ENCODE peak calls at places on chromosomes 12 and 14, in nine cellular contexts. Q, Y, M, K, J, L, H, Z and V are unnamed samples.

GRCh38 chr14:70642313-70643235 is 858 bp downstream of the TTC9 start:
- DNase-seq in Q (no peak), Y (peak), M (no peak), K (peak), J (peak), L (no peak), H (no peak), Z (no peak), V (no peak)

GRCh38 chr14:69612759-69613145 is 1.4 kb downstream of the SUSD6 start:
- DNase-seq in Q (no peak), Y (no peak), M (no peak), K (peak), J (no peak), L (no peak), H (peak), Z (peak), V (no peak)

GRCh38 chr12:19030180-19030579 is 99.4 kb upstream of the PLEKHA5 start:
- DNase-seq in Q (no peak), Y (no peak), M (no peak), K (no peak), J (peak), L (no peak), H (peak), Z (peak), V (no peak)

GRCh38 chr12:93025145-93026103 is 96.3 kb upstream of the EEA1 start:
- DNase-seq in Q (peak), Y (peak), M (peak), K (peak), J (peak), L (no peak), H (peak), Z (peak), V (peak)

GRCh38 chr12:131065801-131066200 is 112.1 kb downstream of the ADGRD1 start:
- DNase-seq in Q (no peak), Y (no peak), M (no peak), K (no peak), J (no peak), L (peak), H (no peak), Z (no peak), V (no peak)

GRCh38 chr12:52831251-52831650 is 2.9 kb downstream of the KRT79 start:
- DNase-seq in Q (no peak), Y (no peak), M (no peak), K (no peak), J (no peak), L (no peak), H (no peak), Z (no peak), V (no peak)

GRCh38 chr14:51189600-51190376 is 50.3 kb upstream of the TMX1 start:
- DNase-seq in Q (no peak), Y (no peak), M (no peak), K (no peak), J (no peak), L (no peak), H (no peak), Z (peak), V (no peak)

GRCh38 chr12:105289114-105289904 is 41.2 kb upstream of the C12orf75 start:
- DNase-seq in Q (peak), Y (no peak), M (peak), K (no peak), J (no peak), L (no peak), H (no peak), Z (peak), V (peak)

GRCh38 chr12:5489760-5490432 is 58.0 kb downstream of the NTF3 start:
- DNase-seq in Q (no peak), Y (no peak), M (no peak), K (no peak), J (no peak), L (no peak), H (no peak), Z (no peak), V (no peak)

GRCh38 chr12:50214018-50214417 is 46.8 kb upstream of the CERS5 start:
- DNase-seq in Q (no peak), Y (no peak), M (no peak), K (no peak), J (no peak), L (no peak), H (no peak), Z (no peak), V (no peak)

GRCh38 chr12:20128926-20129325 is 239.4 kb upstream of the PDE3A start:
- DNase-seq in Q (peak), Y (no peak), M (peak), K (no peak), J (no peak), L (no peak), H (no peak), Z (peak), V (peak)

GRCh38 chr12:59660148-59660547 is 64.3 kb downstream of the SLC16A7 start:
- DNase-seq in Q (no peak), Y (no peak), M (no peak), K (no peak), J (no peak), L (no peak), H (no peak), Z (no peak), V (no peak)

GRCh38 chr12:127280393-127281275 is 986.3 kb upstream of the TMEM132C start:
- DNase-seq in Q (no peak), Y (peak), M (no peak), K (peak), J (peak), L (peak), H (peak), Z (no peak), V (no peak)

GRCh38 chr12:49187184-49187583 is 1.7 kb downstream of the TUBA1A start:
- DNase-seq in Q (peak), Y (peak), M (peak), K (no peak), J (no peak), L (no peak), H (peak), Z (no peak), V (peak)

GRCh38 chr12:114665411-114666181 is 18.4 kb downstream of the TBX3 start:
- DNase-seq in Q (no peak), Y (no peak), M (no peak), K (no peak), J (no peak), L (peak), H (no peak), Z (peak), V (no peak)

GRCh38 chr14:21866479-21866878 is 192.9 kb upstream of the OR4E1 start:
- DNase-seq in Q (no peak), Y (no peak), M (no peak), K (no peak), J (no peak), L (no peak), H (peak), Z (no peak), V (no peak)

GRCh38 chr12:78455991-78456390 is 408.6 kb upstream of the SYT1 start:
- DNase-seq in Q (no peak), Y (no peak), M (no peak), K (no peak), J (no peak), L (no peak), H (no peak), Z (no peak), V (no peak)

GRCh38 chr14:71309756-71310155 is 402.5 kb downstream of the PCNX1 start:
- DNase-seq in Q (no peak), Y (no peak), M (no peak), K (no peak), J (no peak), L (no peak), H (no peak), Z (no peak), V (no peak)

GRCh38 chr14:99252443-99252939 is 19.5 kb downstream of the BCL11B start:
- DNase-seq in Q (no peak), Y (no peak), M (no peak), K (no peak), J (no peak), L (no peak), H (no peak), Z (no peak), V (no peak)

GRCh38 chr14:39176263-39177167 is 1.5 kb downstream of the PNN start:
- DNase-seq in Q (no peak), Y (no peak), M (no peak), K (no peak), J (no peak), L (no peak), H (no peak), Z (no peak), V (no peak)

GRCh38 chr12:102172436-102172835 is 25.2 kb downstream of the PMCH start:
- DNase-seq in Q (peak), Y (no peak), M (peak), K (no peak), J (no peak), L (no peak), H (no peak), Z (peak), V (peak)

GRCh38 chr12:48037267-48037915 is 33.1 kb upstream of the COL2A1 start:
- DNase-seq in Q (peak), Y (no peak), M (peak), K (no peak), J (no peak), L (peak), H (no peak), Z (no peak), V (peak)

GRCh38 chr14:89331398-89331797 is 85.6 kb downstream of the FOXN3 start:
- DNase-seq in Q (no peak), Y (no peak), M (no peak), K (peak), J (no peak), L (no peak), H (no peak), Z (no peak), V (no peak)

GRCh38 chr14:78983126-78983525 is 813.0 kb downstream of the NRXN3 start:
- DNase-seq in Q (peak), Y (no peak), M (peak), K (no peak), J (no peak), L (no peak), H (no peak), Z (no peak), V (peak)

GRCh38 chr14:41505491-41505890 is 101.2 kb upstream of the LRFN5 start:
- DNase-seq in Q (no peak), Y (no peak), M (no peak), K (no peak), J (peak), L (peak), H (peak), Z (no peak), V (no peak)

GRCh38 chr12:38138225-38139221 is 178.1 kb upstream of the ALG10B start:
- DNase-seq in Q (peak), Y (peak), M (peak), K (peak), J (peak), L (peak), H (peak), Z (peak), V (peak)

GRCh38 chr14:74444866-74445265 is 18.9 kb upstream of the SYNDIG1L start:
- DNase-seq in Q (no peak), Y (no peak), M (no peak), K (no peak), J (no peak), L (peak), H (no peak), Z (no peak), V (no peak)

GRCh38 chr12:53325539-53326061 is 4.2 kb upstream of the AAAS start:
- DNase-seq in Q (no peak), Y (peak), M (no peak), K (peak), J (peak), L (peak), H (no peak), Z (no peak), V (no peak)

GRCh38 chr14:94313991-94314655 is 9.0 kb downstream of the SERPINA6 start:
- DNase-seq in Q (peak), Y (no peak), M (peak), K (no peak), J (no peak), L (no peak), H (peak), Z (no peak), V (peak)

GRCh38 chr12:76711241-76711640 is 52.7 kb upstream of the ZDHHC17 start:
- DNase-seq in Q (peak), Y (no peak), M (no peak), K (no peak), J (no peak), L (no peak), H (no peak), Z (peak), V (no peak)

GRCh38 chr12:96587691-96588090 is 98.3 kb downstream of the CFAP54 start:
- DNase-seq in Q (peak), Y (no peak), M (peak), K (no peak), J (no peak), L (no peak), H (peak), Z (peak), V (peak)

GRCh38 chr12:79275631-79276030 is 411.1 kb downstream of the SYT1 start:
- DNase-seq in Q (peak), Y (no peak), M (peak), K (no peak), J (no peak), L (no peak), H (no peak), Z (no peak), V (peak)

GRCh38 chr12:62903151-62903550 is 31.8 kb downstream of the PPM1H start:
- DNase-seq in Q (no peak), Y (no peak), M (no peak), K (peak), J (no peak), L (no peak), H (no peak), Z (no peak), V (no peak)

GRCh38 chr14:51850651-51851050 is 9.8 kb upstream of the GNG2 start:
- DNase-seq in Q (no peak), Y (no peak), M (no peak), K (no peak), J (no peak), L (no peak), H (no peak), Z (no peak), V (no peak)

GRCh38 chr12:71594214-71594948 is 69.3 kb downstream of the ZFC3H1 start:
- DNase-seq in Q (no peak), Y (peak), M (no peak), K (no peak), J (peak), L (no peak), H (no peak), Z (peak), V (no peak)

GRCh38 chr12:98646165-98646764 is 1.2 kb downstream of the APAF1 start:
- DNase-seq in Q (peak), Y (no peak), M (peak), K (peak), J (peak), L (no peak), H (peak), Z (peak), V (peak)

DNA sequence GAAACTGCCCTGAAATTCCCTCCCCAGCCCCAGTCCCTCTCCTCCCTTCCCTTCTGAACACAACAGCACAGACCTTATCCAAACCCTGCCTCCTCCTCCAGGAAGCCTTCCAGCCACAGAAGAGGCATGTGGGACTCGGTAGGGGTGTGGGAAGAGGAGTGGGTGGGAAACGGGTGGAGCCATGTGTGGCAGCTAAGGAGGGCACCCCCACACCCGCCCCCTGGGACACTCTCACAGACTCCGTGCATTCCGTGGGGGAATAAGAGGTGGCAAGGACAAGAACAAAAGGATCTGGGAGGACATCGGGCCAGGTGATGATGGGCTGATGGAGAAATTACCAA is 24.4 kb downstream of the SLC6A12 start:
- DNase-seq in Q (no peak), Y (no peak), M (no peak), K (no peak), J (no peak), L (no peak), H (no peak), Z (no peak), V (no peak)
- H3K4me2 ChIP-seq in Q (no peak), Y (no peak), M (peak), K (no peak), J (no peak), L (no peak), H (no peak), Z (no peak), V (peak)

DNA sequence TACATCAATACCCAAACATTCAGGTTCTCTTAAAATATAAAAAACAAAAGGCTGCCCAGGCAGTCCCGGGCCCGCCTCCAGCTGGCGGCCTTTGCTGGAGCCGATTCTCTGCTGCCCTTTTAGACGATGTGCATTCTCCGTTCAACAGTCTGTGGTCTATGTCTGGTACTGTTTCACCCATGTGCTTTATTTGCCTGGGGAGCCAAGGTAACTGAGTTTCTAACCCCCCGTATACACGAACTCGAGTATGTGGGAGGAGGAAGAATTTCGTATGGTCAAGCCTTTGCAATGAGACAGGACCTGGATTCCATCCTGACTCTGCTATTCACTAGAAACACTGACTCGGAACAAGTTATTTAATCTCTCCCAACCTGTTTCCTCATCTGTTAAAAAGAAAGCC is 54.1 kb upstream of the GPR68 start:
- DNase-seq in Q (no peak), Y (no peak), M (peak), K (no peak), J (no peak), L (no peak), H (no peak), Z (no peak), V (no peak)
- H3K27ac ChIP-seq in Q (no peak), Y (no peak), M (no peak), K (no peak), J (no peak), L (no peak), H (no peak), Z (no peak), V (no peak)

GRCh38 chr12:109713187-109713984 is at the start of gene FAM222A:
- DNase-seq in Q (peak), Y (peak), M (peak), K (peak), J (peak), L (peak), H (peak), Z (peak), V (peak)
- H3K4me2 ChIP-seq in Q (peak), Y (peak), M (peak), K (peak), J (peak), L (peak), H (peak), Z (peak), V (peak)

GRCh38 chr14:103697196-103697595 is 18.1 kb downstream of the XRCC3 start:
- DNase-seq in Q (no peak), Y (no peak), M (no peak), K (no peak), J (no peak), L (no peak), H (no peak), Z (no peak), V (no peak)
- H3K27ac ChIP-seq in Q (peak), Y (no peak), M (no peak), K (peak), J (no peak), L (no peak), H (no peak), Z (no peak), V (peak)

DNA sequence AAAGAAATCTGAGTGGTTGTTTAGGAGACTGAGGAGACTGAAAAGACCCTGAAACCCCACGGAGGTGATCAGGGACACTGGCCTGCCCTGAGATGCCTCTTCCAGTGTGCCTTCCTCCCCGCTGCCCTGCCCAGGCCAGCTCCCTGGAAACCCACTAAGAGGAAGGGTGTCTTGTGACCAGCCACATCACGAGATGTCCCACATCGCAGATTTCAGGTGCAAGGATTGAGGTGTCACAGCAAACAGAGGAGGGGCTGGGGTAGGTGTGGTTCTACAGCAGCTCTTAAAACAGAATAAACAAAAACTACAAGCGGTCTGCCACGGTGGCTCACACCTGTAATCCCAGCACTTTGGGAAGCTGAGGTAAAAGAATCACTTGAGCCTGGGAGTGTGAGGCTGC is 184.3 kb upstream of the C14orf180 start:
- DNase-seq in Q (no peak), Y (no peak), M (no peak), K (no peak), J (no peak), L (peak), H (no peak), Z (no peak), V (no peak)
- H3K4me2 ChIP-seq in Q (no peak), Y (no peak), M (no peak), K (peak), J (no peak), L (no peak), H (no peak), Z (no peak), V (no peak)

DNA sequence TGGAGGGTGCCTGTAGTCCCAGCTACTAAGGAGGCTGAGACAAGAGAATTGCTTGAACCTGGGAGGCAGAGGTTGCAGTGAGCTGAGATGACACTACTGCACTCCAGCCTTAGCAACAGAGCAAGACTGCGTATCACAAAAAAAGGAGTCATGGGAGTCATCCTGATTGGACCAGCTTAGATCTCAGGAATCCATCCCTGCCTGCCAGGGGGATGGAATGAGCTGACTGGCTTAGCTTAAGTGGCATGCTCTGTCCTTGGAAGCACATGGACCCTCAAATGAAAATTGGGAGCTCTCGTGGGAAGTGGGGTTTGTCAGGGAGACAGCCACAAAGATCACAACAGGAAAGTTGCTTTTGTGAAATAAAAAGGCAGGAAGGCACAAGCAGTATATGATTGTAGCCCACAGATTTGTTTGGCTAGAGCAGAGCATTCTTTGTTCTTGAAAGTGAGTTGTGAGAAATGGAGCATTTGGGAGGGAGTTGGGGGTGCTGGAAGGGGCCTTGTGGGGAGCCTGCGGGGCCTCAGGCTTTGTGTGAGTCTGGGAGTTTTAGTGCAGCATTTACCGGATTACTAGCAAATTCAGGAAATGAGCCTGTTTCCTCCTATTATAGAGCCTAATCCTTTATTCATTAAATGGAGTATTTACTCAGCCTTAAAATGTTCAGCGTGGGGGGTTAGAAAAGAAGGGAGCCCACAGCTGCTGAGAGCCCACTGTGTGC is 30.7 kb downstream of the DGLUCY start:
- DNase-seq in Q (peak), Y (no peak), M (peak), K (no peak), J (no peak), L (no peak), H (no peak), Z (peak), V (peak)
- H3K27ac ChIP-seq in Q (no peak), Y (no peak), M (no peak), K (no peak), J (no peak), L (no peak), H (no peak), Z (no peak), V (no peak)

DNA sequence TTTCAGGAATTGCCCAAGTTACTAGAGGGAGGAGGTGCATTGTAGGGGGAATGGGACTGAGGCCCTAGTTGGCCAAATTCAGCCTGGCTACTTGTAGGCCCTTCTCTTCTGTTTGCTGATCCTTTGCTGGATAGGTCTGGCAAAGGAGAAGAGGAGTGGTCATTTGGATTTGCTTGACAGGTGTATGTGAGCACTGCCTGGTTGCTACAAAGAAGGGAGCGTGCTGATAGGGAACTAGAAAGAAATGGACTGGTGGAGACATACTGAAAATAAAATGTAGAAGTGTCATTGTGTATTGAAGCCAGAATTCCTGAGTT is 3.6 kb downstream of the PSMA6 start:
- DNase-seq in Q (no peak), Y (no peak), M (no peak), K (no peak), J (no peak), L (no peak), H (no peak), Z (no peak), V (no peak)
- H3K4me2 ChIP-seq in Q (peak), Y (no peak), M (no peak), K (peak), J (no peak), L (no peak), H (no peak), Z (peak), V (peak)